ENCODE peak calls at places on chromosome 15, in ten cellular contexts. N is NCI-H524 treated with DMSO at 0.1 percent for 48 hours; V is psoas muscle; O is stimulated activated CD8-positive, alpha-beta memory T cell treated with anti-CD3 and anti-CD28 coated beads, Interleukin-7, amount 100 ng/mL, for 24 hours; X is cardiac septum; T is NCI-H774; B is natural killer cell; P is T-helper 17 cell; K is putamen; Q is DMS 273 treated with DMSO at 0.1 percent for 48 hours. I is an unnamed sample.

GRCh38 chr15:92809064-92809879 is 90.9 kb upstream of the CHD2 start:
- DNase-seq in N (peak), V (peak), O (peak), X (peak), T (peak), B (peak), P (peak), K (peak), Q (peak), I (peak)

GRCh38 chr15:29736745-29737023 is 85.6 kb downstream of the TJP1 start:
- DNase-seq in N (no peak), V (no peak), O (no peak), X (no peak), T (no peak), B (no peak), P (no peak), K (no peak), Q (no peak), I (no peak)

GRCh38 chr15:92158426-92158825 is 235.3 kb upstream of the ST8SIA2 start:
- DNase-seq in N (no peak), V (no peak), O (no peak), X (no peak), T (no peak), B (no peak), P (no peak), K (no peak), Q (no peak), I (no peak)

GRCh38 chr15:86555939-86556725 is 476.5 kb downstream of the AGBL1 start:
- DNase-seq in N (no peak), V (no peak), O (no peak), X (no peak), T (peak), B (no peak), P (no peak), K (no peak), Q (no peak), I (no peak)

GRCh38 chr15:99732711-99733267 is 448 bp downstream of the LYSMD4 start:
- DNase-seq in N (no peak), V (peak), O (no peak), X (no peak), T (no peak), B (no peak), P (no peak), K (no peak), Q (no peak), I (peak)

GRCh38 chr15:41215708-41216107 is 14.8 kb downstream of the EXD1 start:
- DNase-seq in N (no peak), V (no peak), O (no peak), X (no peak), T (no peak), B (no peak), P (no peak), K (no peak), Q (no peak), I (no peak)

GRCh38 chr15:52870015-52870414 is 79.9 kb upstream of the ONECUT1 start:
- DNase-seq in N (no peak), V (no peak), O (no peak), X (no peak), T (no peak), B (no peak), P (no peak), K (no peak), Q (no peak), I (no peak)

GRCh38 chr15:80174017-80174746 is 21.4 kb downstream of the FAH start:
- DNase-seq in N (no peak), V (peak), O (no peak), X (no peak), T (no peak), B (no peak), P (no peak), K (no peak), Q (no peak), I (peak)

GRCh38 chr15:90097475-90097874 is 4.8 kb downstream of the IDH2 start:
- DNase-seq in N (no peak), V (no peak), O (no peak), X (no peak), T (no peak), B (peak), P (no peak), K (no peak), Q (no peak), I (peak)

GRCh38 chr15:70701891-70702568 is 61.3 kb downstream of the UACA start:
- DNase-seq in N (no peak), V (peak), O (no peak), X (no peak), T (no peak), B (no peak), P (no peak), K (no peak), Q (no peak), I (no peak)

GRCh38 chr15:78944669-78945407 is at the start of gene CTSH:
- DNase-seq in N (peak), V (peak), O (peak), X (peak), T (peak), B (peak), P (peak), K (peak), Q (no peak), I (peak)

GRCh38 chr15:85587707-85588441 is 206.9 kb downstream of the KLHL25 start:
- DNase-seq in N (no peak), V (no peak), O (no peak), X (no peak), T (no peak), B (no peak), P (no peak), K (no peak), Q (no peak), I (no peak)

GRCh38 chr15:52786436-52787122 is 3.6 kb downstream of the ONECUT1 start:
- DNase-seq in N (no peak), V (no peak), O (no peak), X (no peak), T (no peak), B (no peak), P (no peak), K (no peak), Q (no peak), I (no peak)

GRCh38 chr15:39747326-39747725 is 35.3 kb downstream of the FSIP1 start:
- DNase-seq in N (no peak), V (no peak), O (no peak), X (no peak), T (no peak), B (no peak), P (no peak), K (no peak), Q (no peak), I (no peak)

GRCh38 chr15:78206326-78207109 is 27.8 kb downstream of the ACSBG1 start:
- DNase-seq in N (no peak), V (no peak), O (no peak), X (peak), T (no peak), B (no peak), P (no peak), K (no peak), Q (no peak), I (no peak)

GRCh38 chr15:48323294-48323693 is 7.9 kb upstream of the DUT start:
- DNase-seq in N (no peak), V (no peak), O (no peak), X (no peak), T (no peak), B (no peak), P (no peak), K (no peak), Q (no peak), I (no peak)